ENCODE peak calls at places on chromosomes 12 and 14, in eight cellular contexts. R, X, V, H, I, N, S and T are unnamed samples.

GRCh38 chr12:103513875-103514274 is 18.1 kb upstream of the C12orf42 start:
- DNase-seq in V (no peak), N (no peak), R (no peak), S (no peak), I (no peak), X (no peak), H (no peak), T (no peak)

GRCh38 chr12:131929530-131930456 is 717 bp downstream of the PUS1 start:
- DNase-seq in N (peak; percentile 68), H (no peak), X (no peak), I (no peak), V (no peak), S (no peak), R (peak; percentile 50), T (no peak)

GRCh38 chr12:52335598-52336262 is 14.5 kb upstream of the KRT83 start:
- DNase-seq in S (no peak), V (no peak), N (peak; percentile 62), R (no peak), X (no peak), I (peak; percentile 43), H (no peak), T (no peak)

GRCh38 chr14:74207943-74208342 is 31.3 kb upstream of the VSX2 start:
- DNase-seq in S (no peak), N (no peak), I (no peak), R (no peak), X (no peak), H (no peak), V (no peak), T (no peak)

GRCh38 chr12:75893758-75894157 is 137.8 kb downstream of the PHLDA1 start:
- DNase-seq in N (no peak), X (no peak), H (no peak), V (no peak), S (no peak), R (no peak), I (no peak), T (no peak)

GRCh38 chr12:52529846-52530245 is 9.7 kb upstream of the KRT5 start:
- DNase-seq in S (no peak), R (no peak), X (peak; percentile 21), I (no peak), V (no peak), N (no peak), H (no peak), T (no peak)

GRCh38 chr12:32727237-32727636 is 28.5 kb downstream of the YARS2 start:
- DNase-seq in H (no peak), N (no peak), V (no peak), X (no peak), S (no peak), I (no peak), R (no peak), T (no peak)

GRCh38 chr12:76739896-76740295 is 24.0 kb upstream of the ZDHHC17 start:
- DNase-seq in X (no peak), R (no peak), S (no peak), V (no peak), H (no peak), I (no peak), N (no peak), T (no peak)

GRCh38 chr14:63717704-63718103 is 10.2 kb downstream of the SGPP1 start:
- DNase-seq in V (no peak), R (no peak), X (no peak), I (no peak), S (no peak), H (no peak), N (no peak), T (no peak)

GRCh38 chr12:77072833-77073495 is 7.6 kb upstream of the E2F7 start:
- DNase-seq in V (no peak), R (no peak), X (no peak), N (no peak), S (no peak), H (no peak), I (no peak), T (no peak)

GRCh38 chr12:55707841-55708694 is at the start of gene ITGA7:
- DNase-seq in S (no peak), I (peak; percentile 74), N (peak; percentile 92), X (peak; percentile 57), H (no peak), V (peak; percentile 92), R (peak; percentile 77), T (no peak)

GRCh38 chr14:56118611-56119181 is 485 bp downstream of the PELI2 start:
- DNase-seq in N (peak; percentile 71), V (no peak), I (peak; percentile 44), X (no peak), S (no peak), H (no peak), R (no peak), T (no peak)

GRCh38 chr14:93005135-93005813 is 82.3 kb downstream of the CHGA start:
- DNase-seq in I (peak; percentile 83), X (no peak), V (no peak), H (no peak), N (no peak), R (no peak), S (no peak), T (no peak)
- H3K4me3 ChIP-seq in I (no peak overlapping the region), X (no peak overlapping the region), V (no peak overlapping the region), H (no peak overlapping the region), N (no peak overlapping the region), R (no peak overlapping the region), S (no peak overlapping the region), T (no peak overlapping the region)

GRCh38 chr12:108563804-108564151 is 1.4 kb downstream of the ISCU start:
- DNase-seq in N (no peak), H (no peak), S (no peak), I (no peak), R (no peak), X (no peak), V (no peak), T (no peak)
- H3K4me3 ChIP-seq in N (peak overlapping the region; percentile 97), H (peak overlapping the region; percentile 93), S (peak overlapping the region; percentile 89), I (peak overlapping the region; percentile 95), R (peak overlapping the region; percentile 82), X (peak overlapping the region; percentile 97), V (peak overlapping the region; percentile 98), T (peak overlapping the region; percentile 77)

DNA sequence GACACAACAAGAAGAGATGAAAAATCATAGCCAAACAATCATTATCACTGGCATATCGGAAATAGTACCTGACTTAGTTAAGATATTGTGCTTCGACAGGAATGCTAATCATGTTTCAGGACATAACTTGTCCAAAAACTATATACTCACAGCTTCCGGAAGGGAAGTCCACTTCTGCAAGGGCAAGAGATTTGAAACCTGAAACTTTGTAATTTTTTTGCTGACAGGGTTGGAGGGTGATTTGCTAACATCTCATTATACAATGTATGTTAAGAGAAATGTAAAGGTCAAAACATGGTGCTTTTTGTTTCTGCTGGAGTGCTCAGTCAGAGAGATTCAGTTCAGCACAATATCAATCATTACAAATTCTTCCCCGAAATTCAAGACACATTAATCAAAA is 200.3 kb downstream of the CNTN1 start:
- DNase-seq in I (no peak), X (no peak), S (no peak), H (no peak), R (no peak), V (no peak), N (no peak), T (no peak)
- H3K4me3 ChIP-seq in I (no peak overlapping the region), X (no peak overlapping the region), S (no peak overlapping the region), H (no peak overlapping the region), R (no peak overlapping the region), V (no peak overlapping the region), N (no peak overlapping the region), T (no peak overlapping the region)

GRCh38 chr12:57165741-57166140 is 18.3 kb upstream of the LRP1-AS start:
- DNase-seq in I (no peak), S (no peak), V (no peak), N (no peak), R (peak; percentile 96), H (no peak), X (no peak), T (no peak)
- H3K4me3 ChIP-seq in I (no peak overlapping the region), S (no peak overlapping the region), V (no peak overlapping the region), N (no peak overlapping the region), R (no peak overlapping the region), H (no peak overlapping the region), X (no peak overlapping the region), T (no peak overlapping the region)

GRCh38 chr12:3267690-3268089 is 190.5 kb downstream of the TSPAN9 start:
- DNase-seq in I (no peak), H (no peak), N (no peak), S (no peak), R (no peak), X (no peak), V (no peak), T (no peak)
- H3K4me3 ChIP-seq in I (no peak overlapping the region), H (no peak overlapping the region), N (no peak overlapping the region), S (no peak overlapping the region), R (no peak overlapping the region), X (no peak overlapping the region), V (no peak overlapping the region), T (no peak overlapping the region)

DNA sequence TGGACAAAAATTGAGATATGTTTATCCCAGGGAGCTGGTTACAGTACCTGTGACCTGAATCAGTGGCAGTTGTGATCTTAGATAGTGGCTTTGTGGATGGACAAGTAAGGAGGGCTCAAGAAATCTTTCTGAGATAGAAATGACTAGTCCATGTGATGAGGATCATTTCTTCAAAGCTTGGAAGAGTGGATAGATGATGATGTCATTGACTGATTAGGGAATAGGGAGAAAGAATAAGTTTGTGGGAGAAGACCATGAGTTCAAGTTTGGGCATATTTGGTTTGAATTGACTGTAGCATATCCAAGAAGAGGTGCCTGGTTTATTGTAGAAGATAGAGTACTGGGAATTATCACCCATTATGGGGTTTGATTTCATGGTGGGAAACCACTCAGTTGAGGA is 336.7 kb upstream of the PRICKLE1 start:
- DNase-seq in X (no peak), N (no peak), V (no peak), S (no peak), R (no peak), H (no peak), I (no peak), T (no peak)
- H3K4me3 ChIP-seq in X (no peak overlapping the region), N (no peak overlapping the region), V (no peak overlapping the region), S (no peak overlapping the region), R (no peak overlapping the region), H (no peak overlapping the region), I (no peak overlapping the region), T (no peak overlapping the region)

GRCh38 chr12:96720363-96720705 is 186.7 kb upstream of the NEDD1 start:
- DNase-seq in S (no peak), R (peak; percentile 35), N (no peak), I (no peak), V (no peak), X (no peak), H (no peak), T (no peak)
- H3K4me3 ChIP-seq in S (peak overlapping the region; percentile 54), R (peak overlapping the region; percentile 34), N (peak overlapping the region; percentile 41), I (peak overlapping the region; percentile 37), V (no peak overlapping the region), X (peak overlapping the region; percentile 15), H (peak overlapping the region; percentile 60), T (peak overlapping the region; percentile 22)

DNA sequence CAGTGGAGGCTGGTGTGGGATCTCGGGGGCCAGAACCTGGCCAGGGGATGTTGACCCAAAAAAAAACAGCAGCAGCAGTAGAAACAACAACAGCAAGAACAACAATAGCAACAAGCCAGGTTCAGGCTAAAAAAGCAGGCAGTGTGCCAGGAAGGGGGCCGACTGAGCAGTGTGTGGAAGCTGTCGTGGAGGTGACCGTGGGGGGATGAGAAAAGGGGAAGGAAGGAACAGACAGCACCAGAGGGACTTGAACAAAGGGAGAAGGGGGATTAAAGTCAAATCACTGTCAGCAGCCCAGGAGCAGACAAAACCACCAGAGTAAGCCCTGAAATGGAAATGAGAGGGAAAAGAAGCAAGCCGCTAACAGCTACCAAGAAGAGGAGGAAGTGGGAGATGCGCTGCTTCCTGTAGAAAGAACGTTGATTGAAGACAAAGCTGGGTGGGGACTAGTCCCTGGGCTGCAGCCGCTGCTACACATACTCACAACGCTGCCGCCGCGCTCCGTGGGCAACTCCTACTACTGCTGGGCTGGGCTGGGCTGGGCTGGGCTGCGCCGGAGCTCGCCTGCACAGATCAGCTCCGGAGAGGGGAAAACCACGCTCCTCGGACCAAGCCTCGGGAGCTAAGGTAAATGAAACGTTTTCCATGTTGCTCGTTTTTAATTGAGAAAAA is at the start of gene GNG2:
- DNase-seq in V (peak; percentile 56), S (peak; percentile 71), R (peak; percentile 40), H (no peak), I (peak; percentile 79), X (peak; percentile 58), N (peak; percentile 91), T (no peak)
- H3K4me3 ChIP-seq in V (peak within 1 kb of the TSS; percentile 80), S (peak within 1 kb of the TSS; percentile 90), R (peak within 1 kb of the TSS; percentile 51), H (peak within 1 kb of the TSS; percentile 59), I (peak within 1 kb of the TSS; percentile 46), X (peak within 1 kb of the TSS; percentile 42), N (peak within 1 kb of the TSS; percentile 50), T (peak within 1 kb of the TSS; percentile 69)